ENCODE peak calls at places on chromosomes 2 and 18, in ten cellular contexts. One of them, this sample, is unnamed.

GRCh38 chr18:77103181-77103875 is 29.3 kb downstream of the MBP start:
- DNase-seq in cardiac fibroblast: peak; percentile 90
- DNase-seq in caudate nucleus: no peak
- DNase-seq in natural killer cell: no peak
- DNase-seq in kidney glomerular epithelial cell: no peak
- DNase-seq in uterus: no peak
- DNase-seq in stimulated activated CD4-positive, alpha-beta T cell treated with anti-CD3 and anti-CD28 coated beads, Interleukin-4, amount 100 ng/mL, for 1 hour: no peak
- DNase-seq in C1 segment of cervical spinal cord: no peak
- DNase-seq in SK-N-DZ: no peak
- DNase-seq in HEK293T: no peak
- DNase-seq in this sample: no peak

GRCh38 chr2:20135631-20136050 is 84.2 kb upstream of the LAPTM4A start:
- DNase-seq in HEK293T: peak; percentile 76
- DNase-seq in kidney glomerular epithelial cell: no peak
- DNase-seq in stimulated activated CD4-positive, alpha-beta T cell treated with anti-CD3 and anti-CD28 coated beads, Interleukin-4, amount 100 ng/mL, for 1 hour: peak; percentile 21
- DNase-seq in C1 segment of cervical spinal cord: no peak
- DNase-seq in uterus: peak; percentile 37
- DNase-seq in caudate nucleus: peak; percentile 19
- DNase-seq in SK-N-DZ: peak; percentile 56
- DNase-seq in natural killer cell: no peak
- DNase-seq in cardiac fibroblast: peak; percentile 77
- DNase-seq in this sample: peak; percentile 71

GRCh38 chr2:187994464-187995331 is 297.0 kb upstream of the GULP1 start:
- DNase-seq in natural killer cell: no peak
- DNase-seq in cardiac fibroblast: peak; percentile 10
- DNase-seq in HEK293T: no peak
- DNase-seq in SK-N-DZ: peak; percentile 47
- DNase-seq in caudate nucleus: peak; percentile 70
- DNase-seq in kidney glomerular epithelial cell: peak; percentile 5
- DNase-seq in uterus: no peak
- DNase-seq in stimulated activated CD4-positive, alpha-beta T cell treated with anti-CD3 and anti-CD28 coated beads, Interleukin-4, amount 100 ng/mL, for 1 hour: no peak
- DNase-seq in C1 segment of cervical spinal cord: no peak
- DNase-seq in this sample: peak; percentile 93

GRCh38 chr2:111930875-111931274 is 32.5 kb downstream of the MERTK start:
- DNase-seq in kidney glomerular epithelial cell: peak; percentile 48
- DNase-seq in C1 segment of cervical spinal cord: no peak
- DNase-seq in SK-N-DZ: no peak
- DNase-seq in natural killer cell: no peak
- DNase-seq in stimulated activated CD4-positive, alpha-beta T cell treated with anti-CD3 and anti-CD28 coated beads, Interleukin-4, amount 100 ng/mL, for 1 hour: no peak
- DNase-seq in uterus: no peak
- DNase-seq in HEK293T: no peak
- DNase-seq in cardiac fibroblast: peak; percentile 56
- DNase-seq in caudate nucleus: no peak
- DNase-seq in this sample: no peak

GRCh38 chr2:219851801-219852481 is 224.5 kb downstream of the SLC4A3 start:
- DNase-seq in kidney glomerular epithelial cell: no peak
- DNase-seq in uterus: peak; percentile 23
- DNase-seq in HEK293T: peak; percentile 45
- DNase-seq in cardiac fibroblast: peak; percentile 2
- DNase-seq in SK-N-DZ: no peak
- DNase-seq in natural killer cell: no peak
- DNase-seq in stimulated activated CD4-positive, alpha-beta T cell treated with anti-CD3 and anti-CD28 coated beads, Interleukin-4, amount 100 ng/mL, for 1 hour: no peak
- DNase-seq in C1 segment of cervical spinal cord: no peak
- DNase-seq in caudate nucleus: no peak
- DNase-seq in this sample: peak; percentile 71

GRCh38 chr2:118846667-118847446 is 591 bp downstream of the EN1 start:
- DNase-seq in HEK293T: peak; percentile 31
- DNase-seq in caudate nucleus: no peak
- DNase-seq in cardiac fibroblast: no peak
- DNase-seq in C1 segment of cervical spinal cord: no peak
- DNase-seq in uterus: no peak
- DNase-seq in SK-N-DZ: peak; percentile 57
- DNase-seq in natural killer cell: no peak
- DNase-seq in kidney glomerular epithelial cell: no peak
- DNase-seq in stimulated activated CD4-positive, alpha-beta T cell treated with anti-CD3 and anti-CD28 coated beads, Interleukin-4, amount 100 ng/mL, for 1 hour: no peak
- DNase-seq in this sample: peak; percentile 43

GRCh38 chr2:171102802-171103201 is 57.9 kb downstream of the TLK1 start:
- DNase-seq in cardiac fibroblast: no peak
- DNase-seq in C1 segment of cervical spinal cord: no peak
- DNase-seq in uterus: no peak
- DNase-seq in HEK293T: no peak
- DNase-seq in stimulated activated CD4-positive, alpha-beta T cell treated with anti-CD3 and anti-CD28 coated beads, Interleukin-4, amount 100 ng/mL, for 1 hour: no peak
- DNase-seq in caudate nucleus: no peak
- DNase-seq in kidney glomerular epithelial cell: no peak
- DNase-seq in natural killer cell: no peak
- DNase-seq in SK-N-DZ: no peak
- DNase-seq in this sample: no peak

GRCh38 chr2:188381614-188382013 is 89.9 kb downstream of the GULP1 start:
- DNase-seq in C1 segment of cervical spinal cord: no peak
- DNase-seq in cardiac fibroblast: no peak
- DNase-seq in natural killer cell: no peak
- DNase-seq in stimulated activated CD4-positive, alpha-beta T cell treated with anti-CD3 and anti-CD28 coated beads, Interleukin-4, amount 100 ng/mL, for 1 hour: no peak
- DNase-seq in kidney glomerular epithelial cell: peak; percentile 90
- DNase-seq in SK-N-DZ: no peak
- DNase-seq in HEK293T: no peak
- DNase-seq in caudate nucleus: no peak
- DNase-seq in uterus: no peak
- DNase-seq in this sample: no peak

GRCh38 chr18:28890796-28891195 is 713.9 kb upstream of the CDH2 start:
- DNase-seq in caudate nucleus: no peak
- DNase-seq in kidney glomerular epithelial cell: no peak
- DNase-seq in cardiac fibroblast: no peak
- DNase-seq in C1 segment of cervical spinal cord: no peak
- DNase-seq in SK-N-DZ: no peak
- DNase-seq in uterus: no peak
- DNase-seq in stimulated activated CD4-positive, alpha-beta T cell treated with anti-CD3 and anti-CD28 coated beads, Interleukin-4, amount 100 ng/mL, for 1 hour: no peak
- DNase-seq in natural killer cell: no peak
- DNase-seq in HEK293T: no peak
- DNase-seq in this sample: peak; percentile 71

GRCh38 chr18:3211236-3211992 is 8.4 kb downstream of the MYOM1 start:
- DNase-seq in cardiac fibroblast: peak; percentile 11
- DNase-seq in stimulated activated CD4-positive, alpha-beta T cell treated with anti-CD3 and anti-CD28 coated beads, Interleukin-4, amount 100 ng/mL, for 1 hour: no peak
- DNase-seq in uterus: no peak
- DNase-seq in natural killer cell: no peak
- DNase-seq in HEK293T: no peak
- DNase-seq in caudate nucleus: no peak
- DNase-seq in SK-N-DZ: no peak
- DNase-seq in kidney glomerular epithelial cell: peak; percentile 14
- DNase-seq in C1 segment of cervical spinal cord: no peak
- DNase-seq in this sample: no peak

GRCh38 chr2:179302149-179302548 is 37.5 kb upstream of the SESTD1 start:
- DNase-seq in kidney glomerular epithelial cell: no peak
- DNase-seq in caudate nucleus: no peak
- DNase-seq in SK-N-DZ: no peak
- DNase-seq in stimulated activated CD4-positive, alpha-beta T cell treated with anti-CD3 and anti-CD28 coated beads, Interleukin-4, amount 100 ng/mL, for 1 hour: no peak
- DNase-seq in HEK293T: no peak
- DNase-seq in cardiac fibroblast: no peak
- DNase-seq in uterus: no peak
- DNase-seq in natural killer cell: no peak
- DNase-seq in C1 segment of cervical spinal cord: no peak
- DNase-seq in this sample: no peak

GRCh38 chr2:46014911-46015654 is 282.1 kb upstream of the EPAS1 start:
- DNase-seq in uterus: no peak
- DNase-seq in C1 segment of cervical spinal cord: no peak
- DNase-seq in HEK293T: no peak
- DNase-seq in natural killer cell: no peak
- DNase-seq in kidney glomerular epithelial cell: no peak
- DNase-seq in stimulated activated CD4-positive, alpha-beta T cell treated with anti-CD3 and anti-CD28 coated beads, Interleukin-4, amount 100 ng/mL, for 1 hour: no peak
- DNase-seq in cardiac fibroblast: peak; percentile 90
- DNase-seq in SK-N-DZ: no peak
- DNase-seq in caudate nucleus: no peak
- DNase-seq in this sample: no peak

GRCh38 chr2:52810460-52810859 is 957.1 kb upstream of the CHAC2 start:
- DNase-seq in stimulated activated CD4-positive, alpha-beta T cell treated with anti-CD3 and anti-CD28 coated beads, Interleukin-4, amount 100 ng/mL, for 1 hour: no peak
- DNase-seq in cardiac fibroblast: peak; percentile 41
- DNase-seq in SK-N-DZ: peak; percentile 11
- DNase-seq in HEK293T: peak; percentile 2
- DNase-seq in C1 segment of cervical spinal cord: no peak
- DNase-seq in caudate nucleus: no peak
- DNase-seq in natural killer cell: no peak
- DNase-seq in uterus: no peak
- DNase-seq in kidney glomerular epithelial cell: peak; percentile 40
- DNase-seq in this sample: peak; percentile 43

GRCh38 chr2:100708333-100708732 is 111.6 kb upstream of the NPAS2 start:
- DNase-seq in natural killer cell: no peak
- DNase-seq in stimulated activated CD4-positive, alpha-beta T cell treated with anti-CD3 and anti-CD28 coated beads, Interleukin-4, amount 100 ng/mL, for 1 hour: no peak
- DNase-seq in C1 segment of cervical spinal cord: no peak
- DNase-seq in caudate nucleus: no peak
- DNase-seq in HEK293T: no peak
- DNase-seq in uterus: no peak
- DNase-seq in SK-N-DZ: no peak
- DNase-seq in kidney glomerular epithelial cell: no peak
- DNase-seq in cardiac fibroblast: no peak
- DNase-seq in this sample: no peak